ENCODE peak calls at places on chromosomes 1 and 21, in nine cellular contexts. C is astrocyte of the spinal cord, T is heart left ventricle, E is uterus, P is fibroblast of pulmonary artery, D is body of pancreas, J is AG09309, K is dorsolateral prefrontal cortex, F is left ventricle myocardium inferior. X is an unnamed sample.

GRCh38 chr1:78667939-78668338 is 18.3 kb downstream of the IFI44 start:
- DNase-seq in C (no peak), T (no peak), E (no peak), K (no peak), J (no peak), D (no peak), F (no peak), P (no peak), X (no peak)

GRCh38 chr1:55215194-55216021 is at the start of gene USP24:
- DNase-seq in D (peak), C (peak), J (no peak), E (peak), K (peak), F (peak), T (peak), P (peak), X (peak)

GRCh38 chr21:29145837-29146453 is 15.5 kb downstream of the MAP3K7CL start:
- DNase-seq in P (no peak), D (no peak), E (no peak), C (no peak), K (no peak), T (no peak), F (no peak), J (no peak), X (no peak)

GRCh38 chr1:27550510-27551169 is 53.3 kb downstream of the AHDC1 start:
- DNase-seq in P (no peak), K (no peak), C (no peak), T (no peak), E (no peak), F (peak), D (no peak), J (no peak), X (no peak)

GRCh38 chr1:92118826-92119225 is 38.7 kb downstream of the BTBD8 start:
- DNase-seq in D (no peak), J (no peak), K (no peak), F (no peak), C (peak), E (no peak), T (no peak), P (no peak), X (no peak)

GRCh38 chr21:33940164-33940563 is 24.6 kb upstream of the ATP5PO start:
- DNase-seq in F (no peak), K (no peak), J (no peak), E (no peak), P (peak), D (no peak), C (peak), T (no peak), X (no peak)

GRCh38 chr1:9129391-9130041 is 614 bp upstream of the GPR157 start:
- DNase-seq in D (peak), C (peak), F (peak), P (peak), J (no peak), K (no peak), T (peak), E (peak), X (peak)

GRCh38 chr1:172268237-172268636 is 152.2 kb upstream of the C1orf105 start:
- DNase-seq in F (no peak), J (no peak), D (no peak), T (no peak), P (no peak), C (no peak), K (no peak), E (no peak), X (no peak)

GRCh38 chr1:16207318-16208269 is 4.9 kb downstream of the ARHGEF19 start:
- DNase-seq in P (no peak), F (no peak), K (no peak), J (no peak), E (peak), C (no peak), D (peak), T (no peak), X (no peak)

GRCh38 chr1:5286244-5286643 is 631.8 kb downstream of the AJAP1 start:
- DNase-seq in P (no peak), C (no peak), E (no peak), T (no peak), J (no peak), K (no peak), F (no peak), D (no peak), X (no peak)

GRCh38 chr1:89615676-89616598 is 17.0 kb upstream of the LRRC8C start:
- DNase-seq in F (no peak), E (no peak), T (no peak), D (no peak), K (no peak), C (no peak), P (no peak), J (no peak), X (no peak)

GRCh38 chr1:222464841-222465210 is 83.1 kb downstream of the HHIPL2 start:
- DNase-seq in T (peak), K (peak), C (no peak), P (peak), E (peak), D (peak), F (peak), J (peak), X (peak)

GRCh38 chr1:115672224-115673009 is 30.6 kb downstream of the VANGL1 start:
- DNase-seq in T (no peak), C (no peak), K (no peak), E (no peak), P (no peak), J (no peak), F (no peak), D (peak), X (no peak)

GRCh38 chr1:220410681-220411080 is 117.3 kb upstream of the MARK1 start:
- DNase-seq in E (no peak), D (no peak), J (peak), F (no peak), C (no peak), K (no peak), P (no peak), T (no peak), X (no peak)

GRCh38 chr1:172843444-172843843 is 184.5 kb downstream of the FASLG start:
- DNase-seq in J (no peak), T (no peak), E (no peak), F (no peak), D (no peak), K (no peak), P (no peak), C (no peak), X (no peak)

DNA sequence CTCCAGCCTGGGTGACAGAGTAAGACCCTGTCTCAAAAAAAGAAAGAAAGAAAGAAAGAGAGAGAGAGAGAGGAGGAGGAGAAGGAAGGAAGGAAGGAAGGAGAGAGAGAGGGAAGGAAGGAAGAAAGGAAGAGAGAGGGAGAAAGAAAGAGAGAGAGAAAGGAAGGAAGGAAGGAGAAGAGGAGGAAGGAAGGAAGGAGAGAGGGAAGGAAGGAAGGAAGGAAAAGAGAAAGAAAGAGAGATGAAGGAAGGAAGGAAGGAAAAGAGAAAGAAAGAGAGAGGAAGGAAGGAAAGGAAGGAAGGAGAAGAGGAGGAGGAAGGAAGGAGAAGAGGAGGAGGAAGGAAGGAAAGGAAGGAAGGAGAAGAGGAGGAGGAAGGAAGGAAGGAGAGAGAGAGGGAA is 82.2 kb upstream of the ATP1B1 start:
- DNase-seq in C (no peak), T (no peak), D (no peak), E (no peak), P (no peak), K (no peak), J (no peak), F (no peak), X (no peak)
- H3K4me3 ChIP-seq in C (no peak), T (no peak), D (no peak), E (no peak), P (no peak), K (no peak), J (no peak), F (no peak), X (no peak)

GRCh38 chr1:35769188-35769758 is 505 bp downstream of the CLSPN start:
- DNase-seq in P (peak), J (peak), D (peak), K (peak), E (peak), F (peak), T (peak), C (peak), X (peak)
- TF ChIP-seq CTCF in P (peak), J (no peak), D (peak), K (no peak), E (no peak), F (peak), T (no peak), C (peak), X (peak)

GRCh38 chr21:41373253-41373652 is 11.4 kb downstream of the MX2 start:
- DNase-seq in D (no peak), K (no peak), J (no peak), F (no peak), E (no peak), T (no peak), C (no peak), P (no peak), X (no peak)
- H3K4me3 ChIP-seq in D (no peak), K (no peak), J (no peak), F (no peak), E (no peak), T (no peak), C (no peak), P (no peak), X (no peak)

GRCh38 chr1:228072658-228073043 is 9.9 kb upstream of the ARF1 start:
- DNase-seq in T (no peak), K (peak), D (no peak), F (peak), J (no peak), P (no peak), C (no peak), E (peak), X (no peak)

GRCh38 chr1:228075801-228076271 is 6.7 kb upstream of the ARF1 start:
- DNase-seq in C (no peak), J (no peak), E (peak), P (no peak), F (peak), T (no peak), D (no peak), K (no peak), X (peak)

GRCh38 chr1:228074954-228075730 is 7.4 kb upstream of the ARF1 start:
- DNase-seq in D (no peak), T (no peak), P (no peak), C (no peak), K (no peak), J (no peak), E (peak), F (peak), X (peak)

GRCh38 chr1:228073061-228073869 is 9.2 kb upstream of the ARF1 start:
- DNase-seq in C (no peak), P (no peak), E (peak), J (no peak), D (no peak), K (peak), F (peak), T (no peak), X (no peak)

DNA sequence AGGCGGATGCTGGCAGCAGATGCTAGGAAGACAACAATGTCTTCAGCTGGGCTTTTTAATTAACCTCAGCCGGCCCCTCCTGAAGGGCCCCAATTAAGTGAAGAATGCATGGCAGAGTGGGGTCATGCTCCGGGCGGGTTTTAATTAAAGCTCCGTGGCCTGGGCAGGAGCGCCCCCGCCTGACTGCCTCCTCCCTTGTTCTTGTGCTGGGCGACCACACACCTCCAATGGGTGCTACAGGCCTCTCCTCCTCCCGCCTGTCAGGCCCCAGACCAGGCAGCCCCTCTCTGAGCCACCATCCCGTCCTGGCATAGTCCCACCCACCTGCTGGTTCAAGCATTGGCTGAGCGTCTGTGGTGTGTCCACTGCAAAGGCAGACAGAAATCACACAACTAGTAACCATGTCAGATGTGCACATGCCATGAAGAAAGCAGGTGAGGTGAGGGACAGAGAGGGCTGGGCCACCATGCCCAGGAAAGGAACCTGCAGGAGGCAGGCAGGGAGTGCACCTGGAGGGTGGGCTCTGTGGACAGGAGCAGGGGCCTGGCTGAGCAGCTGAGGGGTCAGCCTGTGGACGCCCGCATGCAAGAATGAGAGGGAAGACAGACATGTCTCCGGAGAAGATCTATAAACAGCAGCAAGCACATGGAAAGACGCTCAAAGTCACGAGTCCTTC is 8.5 kb upstream of the ARF1 start:
- DNase-seq in F (peak), E (peak), J (no peak), K (peak), P (no peak), D (no peak), C (no peak), T (no peak), X (no peak)
- TF ChIP-seq CTCF in F (no peak), E (no peak), J (peak), K (no peak), P (peak), D (no peak), C (peak), T (no peak), X (no peak)

DNA sequence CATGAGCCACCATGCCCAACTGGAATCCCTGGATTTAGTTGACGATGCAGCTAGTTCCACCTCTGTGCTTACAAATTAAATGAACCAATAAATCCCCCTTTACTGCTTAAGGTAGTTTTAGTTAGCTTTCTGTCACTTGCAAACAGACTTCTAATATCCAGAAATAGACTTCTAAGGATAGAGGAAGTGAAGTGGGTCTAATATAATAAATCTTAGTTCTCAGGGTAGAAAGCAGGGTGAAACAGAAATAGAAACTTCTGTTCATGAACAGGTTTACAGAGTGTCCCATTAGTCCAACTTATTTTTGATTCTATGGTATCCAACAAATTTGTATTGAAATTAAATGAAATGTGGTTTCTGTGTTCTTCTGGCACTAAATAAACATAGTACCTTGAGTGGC is 20.1 kb downstream of the BCAS2 start:
- DNase-seq in C (no peak), F (no peak), E (no peak), T (no peak), J (no peak), P (no peak), K (no peak), D (no peak), X (no peak)
- H3K4me3 ChIP-seq in C (no peak), F (no peak), E (no peak), T (no peak), J (no peak), P (no peak), K (no peak), D (no peak), X (no peak)

GRCh38 chr1:161171191-161171590 is 5.0 kb downstream of the PPOX start:
- DNase-seq in E (no peak), J (no peak), T (no peak), F (no peak), C (no peak), P (no peak), K (no peak), D (no peak), X (no peak)
- TF ChIP-seq CTCF in E (no peak), J (peak), T (no peak), F (peak), C (peak), P (peak), K (no peak), D (no peak), X (no peak)